ENCODE peak calls at places on chromosomes 3 and 15, in nine cellular contexts. B, I, N, M, G, P, D, F and T are unnamed samples.

GRCh38 chr3:197028711-197029510 is 706 bp downstream of the MELTF start:
- DNase-seq in B (peak; percentile 82), I (peak; percentile 34), N (no peak), M (no peak), G (no peak), P (no peak), D (no peak), F (no peak), T (no peak)

GRCh38 chr3:192831111-192831644 is 86.5 kb downstream of the MB21D2 start:
- DNase-seq in B (no peak), I (peak; percentile 47), N (no peak), M (no peak), G (no peak), P (no peak), D (no peak), F (no peak), T (no peak)

GRCh38 chr15:59862191-59863155 is 141.6 kb upstream of the FOXB1 start:
- DNase-seq in B (no peak), I (peak; percentile 28), N (no peak), M (peak; percentile 72), G (no peak), P (no peak), D (no peak), F (no peak), T (no peak)

GRCh38 chr3:149016669-149017541 is 25.6 kb downstream of the GYG1 start:
- DNase-seq in B (no peak), I (peak; percentile 33), N (no peak), M (no peak), G (no peak), P (no peak), D (no peak), F (no peak), T (no peak)

GRCh38 chr15:64813075-64813474 is 12.4 kb downstream of the PIF1 start:
- DNase-seq in B (no peak), I (peak; percentile 49), N (no peak), M (no peak), G (no peak), P (peak; percentile 25), D (no peak), F (peak; percentile 60), T (no peak)

GRCh38 chr15:48063411-48063985 is 57.3 kb upstream of the SLC24A5 start:
- DNase-seq in B (no peak), I (no peak), N (no peak), M (no peak), G (no peak), P (no peak), D (no peak), F (no peak), T (no peak)

GRCh38 chr3:4158329-4158728 is 144.8 kb upstream of the SETMAR start:
- DNase-seq in B (no peak), I (no peak), N (no peak), M (no peak), G (no peak), P (no peak), D (no peak), F (no peak), T (no peak)

GRCh38 chr15:80778964-80779657 is at the start of gene CEMIP:
- DNase-seq in B (peak; percentile 72), I (peak; percentile 77), N (peak; percentile 21), M (peak; percentile 77), G (peak; percentile 79), P (peak; percentile 36), D (peak; percentile 33), F (peak; percentile 67), T (peak; percentile 80)

GRCh38 chr3:71245052-71245488 is 338.5 kb downstream of the FOXP1 start:
- DNase-seq in B (no peak), I (no peak), N (no peak), M (no peak), G (no peak), P (no peak), D (no peak), F (no peak), T (no peak)

GRCh38 chr3:110598847-110599490 is 472.6 kb upstream of the NECTIN3 start:
- DNase-seq in B (no peak), I (no peak), N (no peak), M (no peak), G (no peak), P (no peak), D (no peak), F (no peak), T (no peak)

GRCh38 chr15:36844453-36845094 is 255.8 kb downstream of the MEIS2 start:
- DNase-seq in B (no peak), I (peak; percentile 4), N (no peak), M (peak; percentile 15), G (no peak), P (peak; percentile 77), D (no peak), F (no peak), T (no peak)

GRCh38 chr15:23877502-23878412 is 190.7 kb upstream of the NDN start:
- DNase-seq in B (peak; percentile 17), I (no peak), N (no peak), M (peak; percentile 75), G (no peak), P (peak; percentile 61), D (no peak), F (no peak), T (peak; percentile 3)

GRCh38 chr15:91193059-91193715 is 93.1 kb downstream of the SV2B start:
- DNase-seq in B (no peak), I (no peak), N (peak; percentile 43), M (no peak), G (no peak), P (no peak), D (no peak), F (no peak), T (peak; percentile 88)

GRCh38 chr15:69088300-69088965 is 72.0 kb upstream of the GLCE start:
- DNase-seq in B (no peak), I (peak; percentile 45), N (no peak), M (no peak), G (no peak), P (no peak), D (no peak), F (no peak), T (no peak)

GRCh38 chr3:184524981-184525336 is 36.6 kb upstream of the EPHB3 start:
- DNase-seq in B (peak; percentile 55), I (no peak), N (no peak), M (no peak), G (no peak), P (peak; percentile 29), D (no peak), F (no peak), T (peak; percentile 74)

GRCh38 chr3:49461443-49462171 is 8.5 kb upstream of the DAG1 start:
- DNase-seq in B (peak; percentile 23), I (peak; percentile 30), N (peak; percentile 41), M (no peak), G (no peak), P (no peak), D (no peak), F (no peak), T (peak; percentile 31)

GRCh38 chr3:157110761-157111238 is 49.1 kb downstream of the CCNL1 start:
- DNase-seq in B (no peak), I (no peak), N (no peak), M (no peak), G (no peak), P (no peak), D (no peak), F (no peak), T (no peak)